ENCODE peak calls at places on chromosomes 13 and 19, in four cellular contexts. One of them, this sample, is unnamed.
A peak's percentile ranks its signal among the peaks of the same experiment; 100 is the strongest.

GRCh38 chr19:32168606-32169005 is 176.8 kb upstream of the ZNF507 start:
- DNase-seq in trophoblast cell: no peak
- DNase-seq in mesendoderm: no peak
- DNase-seq in IMR-90: no peak
- DNase-seq in this sample: no peak

GRCh38 chr13:76887070-76887563 is 912 bp upstream of the KCTD12 start:
- DNase-seq in mesendoderm: peak; percentile 26
- DNase-seq in trophoblast cell: no peak
- DNase-seq in IMR-90: no peak
- DNase-seq in this sample: peak; percentile 41

GRCh38 chr19:16369664-16370576 is 45.3 kb downstream of the KLF2 start:
- DNase-seq in IMR-90: no peak
- DNase-seq in mesendoderm: no peak
- DNase-seq in trophoblast cell: no peak
- DNase-seq in this sample: no peak

GRCh38 chr19:5547881-5548280 is 19.9 kb downstream of the TINCR start:
- DNase-seq in trophoblast cell: peak; percentile 78
- DNase-seq in IMR-90: peak; percentile 51
- DNase-seq in mesendoderm: peak; percentile 75
- DNase-seq in this sample: peak; percentile 70

GRCh38 chr13:33727356-33728083 is 90.4 kb upstream of the RFC3 start:
- DNase-seq in IMR-90: no peak
- DNase-seq in trophoblast cell: no peak
- DNase-seq in mesendoderm: no peak
- DNase-seq in this sample: no peak

GRCh38 chr19:5910638-5910907 is 3.5 kb upstream of the CAPS start:
- DNase-seq in mesendoderm: no peak
- DNase-seq in IMR-90: no peak
- DNase-seq in trophoblast cell: no peak
- DNase-seq in this sample: no peak

GRCh38 chr13:48902421-48902820 is 73.3 kb upstream of the FNDC3A start:
- DNase-seq in trophoblast cell: peak; percentile 93
- DNase-seq in IMR-90: peak; percentile 19
- DNase-seq in mesendoderm: peak; percentile 72
- DNase-seq in this sample: peak; percentile 41

GRCh38 chr13:47170971-47171370 is 274.1 kb upstream of the HTR2A start:
- DNase-seq in mesendoderm: no peak
- DNase-seq in trophoblast cell: no peak
- DNase-seq in IMR-90: no peak
- DNase-seq in this sample: no peak

GRCh38 chr19:6412111-6412999 is 12.3 kb downstream of the KHSRP start:
- DNase-seq in trophoblast cell: peak; percentile 71
- DNase-seq in IMR-90: no peak
- DNase-seq in mesendoderm: peak; percentile 67
- DNase-seq in this sample: peak; percentile 90

GRCh38 chr13:32255744-32256120 is 59.4 kb downstream of the ZAR1L start:
- DNase-seq in IMR-90: peak; percentile 76
- DNase-seq in trophoblast cell: no peak
- DNase-seq in mesendoderm: no peak
- DNase-seq in this sample: no peak

GRCh38 chr13:110517505-110518149 is 43.9 kb downstream of the RAB20 start:
- DNase-seq in trophoblast cell: no peak
- DNase-seq in IMR-90: no peak
- DNase-seq in mesendoderm: no peak
- DNase-seq in this sample: no peak

GRCh38 chr13:89982406-89983085 is 1364.9 kb upstream of the MIR17HG start:
- DNase-seq in trophoblast cell: peak; percentile 4
- DNase-seq in mesendoderm: no peak
- DNase-seq in IMR-90: no peak
- DNase-seq in this sample: no peak

GRCh38 chr19:43684326-43684725 is 14.4 kb upstream of the PLAUR start:
- DNase-seq in trophoblast cell: no peak
- DNase-seq in mesendoderm: no peak
- DNase-seq in IMR-90: no peak
- DNase-seq in this sample: no peak

GRCh38 chr13:75963318-75963717 is 327.2 kb downstream of the LMO7 start:
- DNase-seq in trophoblast cell: peak; percentile 16
- DNase-seq in mesendoderm: peak; percentile 19
- DNase-seq in IMR-90: no peak
- DNase-seq in this sample: no peak

GRCh38 chr19:58568731-58569130 is 4.4 kb downstream of the MZF1 start:
- DNase-seq in trophoblast cell: no peak
- DNase-seq in IMR-90: no peak
- DNase-seq in mesendoderm: no peak
- DNase-seq in this sample: no peak

GRCh38 chr13:43785166-43785680 is 1.5 kb downstream of the ENOX1 start:
- DNase-seq in trophoblast cell: peak; percentile 31
- DNase-seq in IMR-90: peak; percentile 2
- DNase-seq in mesendoderm: peak; percentile 25
- DNase-seq in this sample: no peak

GRCh38 chr19:1745589-1746031 is 7.7 kb upstream of the ONECUT3 start:
- DNase-seq in mesendoderm: peak; percentile 78
- DNase-seq in trophoblast cell: no peak
- DNase-seq in IMR-90: no peak
- DNase-seq in this sample: no peak

GRCh38 chr13:45473627-45474026 is 8.9 kb downstream of the COG3 start:
- DNase-seq in trophoblast cell: peak; percentile 21
- DNase-seq in IMR-90: no peak
- DNase-seq in mesendoderm: peak; percentile 71
- DNase-seq in this sample: peak; percentile 37

GRCh38 chr19:14450876-14451275 is 17.8 kb downstream of the PKN1 start:
- DNase-seq in mesendoderm: no peak
- DNase-seq in trophoblast cell: no peak
- DNase-seq in IMR-90: no peak
- DNase-seq in this sample: no peak

GRCh38 chr13:48542581-48543341 is 9.9 kb upstream of the RCBTB2 start:
- DNase-seq in IMR-90: peak; percentile 16
- DNase-seq in mesendoderm: peak; percentile 63
- DNase-seq in trophoblast cell: peak; percentile 48
- DNase-seq in this sample: peak; percentile 52

GRCh38 chr19:29375429-29376093 is 150.2 kb upstream of the VSTM2B start:
- DNase-seq in mesendoderm: no peak
- DNase-seq in trophoblast cell: no peak
- DNase-seq in IMR-90: no peak
- DNase-seq in this sample: peak; percentile 18

GRCh38 chr19:49149652-49150105 is 5.5 kb downstream of the HRC start:
- DNase-seq in IMR-90: peak; percentile 83
- DNase-seq in trophoblast cell: peak; percentile 71
- DNase-seq in mesendoderm: peak; percentile 96
- DNase-seq in this sample: peak; percentile 80

GRCh38 chr19:18500820-18501219 is 21.1 kb downstream of the ELL start:
- DNase-seq in mesendoderm: no peak
- DNase-seq in IMR-90: no peak
- DNase-seq in trophoblast cell: no peak
- DNase-seq in this sample: no peak

GRCh38 chr19:1161716-1162115 is 12.4 kb downstream of the SBNO2 start:
- DNase-seq in mesendoderm: no peak
- DNase-seq in trophoblast cell: peak; percentile 90
- DNase-seq in IMR-90: peak; percentile 32
- DNase-seq in this sample: no peak

GRCh38 chr19:803686-804418 is 6.6 kb downstream of the PTBP1 start:
- DNase-seq in trophoblast cell: no peak
- DNase-seq in mesendoderm: no peak
- DNase-seq in IMR-90: no peak
- DNase-seq in this sample: peak; percentile 27

GRCh38 chr19:6362351-6362801 is 1.0 kb downstream of the CLPP start:
- DNase-seq in IMR-90: no peak
- DNase-seq in trophoblast cell: peak; percentile 6
- DNase-seq in mesendoderm: no peak
- DNase-seq in this sample: no peak

GRCh38 chr19:48403606-48404005 is 10.1 kb downstream of the GRIN2D start:
- DNase-seq in IMR-90: peak; percentile 71
- DNase-seq in mesendoderm: peak; percentile 91
- DNase-seq in trophoblast cell: peak; percentile 27
- DNase-seq in this sample: peak; percentile 86

GRCh38 chr19:56639217-56639616 is 3.7 kb upstream of the SMIM17 start:
- DNase-seq in mesendoderm: peak; percentile 63
- DNase-seq in trophoblast cell: peak; percentile 74
- DNase-seq in IMR-90: peak; percentile 3
- DNase-seq in this sample: no peak

GRCh38 chr19:2477141-2477710 is 1.3 kb downstream of the GADD45B start:
- DNase-seq in IMR-90: peak; percentile 34
- DNase-seq in mesendoderm: no peak
- DNase-seq in trophoblast cell: peak; percentile 75
- DNase-seq in this sample: no peak

GRCh38 chr13:79802389-79803140 is 321.6 kb downstream of the NDFIP2 start:
- DNase-seq in mesendoderm: no peak
- DNase-seq in IMR-90: no peak
- DNase-seq in trophoblast cell: no peak
- DNase-seq in this sample: no peak

GRCh38 chr19:2494447-2495129 is 18.7 kb downstream of the GADD45B start:
- DNase-seq in IMR-90: peak; percentile 79
- DNase-seq in trophoblast cell: peak; percentile 81
- DNase-seq in mesendoderm: peak; percentile 67
- DNase-seq in this sample: no peak

GRCh38 chr13:27599845-27600553 is 20.3 kb downstream of the LNX2 start:
- DNase-seq in trophoblast cell: peak; percentile 98
- DNase-seq in mesendoderm: peak; percentile 84
- DNase-seq in IMR-90: peak; percentile 67
- DNase-seq in this sample: no peak

GRCh38 chr19:41276231-41276630 is 12.1 kb downstream of the HNRNPUL1 start:
- DNase-seq in IMR-90: peak; percentile 35
- DNase-seq in trophoblast cell: peak; percentile 6
- DNase-seq in mesendoderm: no peak
- DNase-seq in this sample: no peak

GRCh38 chr19:52200044-52200443 is 10.2 kb downstream of the PPP2R1A start:
- DNase-seq in IMR-90: peak; percentile 78
- DNase-seq in trophoblast cell: peak; percentile 21
- DNase-seq in mesendoderm: no peak
- DNase-seq in this sample: no peak

GRCh38 chr19:44731081-44731480 is 17.4 kb upstream of the BCL3 start:
- DNase-seq in mesendoderm: no peak
- DNase-seq in IMR-90: no peak
- DNase-seq in trophoblast cell: no peak
- DNase-seq in this sample: no peak

GRCh38 chr19:6014551-6015135 is 36.7 kb upstream of the RANBP3 start:
- DNase-seq in mesendoderm: no peak
- DNase-seq in trophoblast cell: no peak
- DNase-seq in IMR-90: no peak
- DNase-seq in this sample: no peak

GRCh38 chr19:16037424-16038195 is 38.7 kb upstream of the TPM4 start:
- DNase-seq in trophoblast cell: no peak
- DNase-seq in IMR-90: no peak
- DNase-seq in mesendoderm: no peak
- DNase-seq in this sample: no peak

DNA sequence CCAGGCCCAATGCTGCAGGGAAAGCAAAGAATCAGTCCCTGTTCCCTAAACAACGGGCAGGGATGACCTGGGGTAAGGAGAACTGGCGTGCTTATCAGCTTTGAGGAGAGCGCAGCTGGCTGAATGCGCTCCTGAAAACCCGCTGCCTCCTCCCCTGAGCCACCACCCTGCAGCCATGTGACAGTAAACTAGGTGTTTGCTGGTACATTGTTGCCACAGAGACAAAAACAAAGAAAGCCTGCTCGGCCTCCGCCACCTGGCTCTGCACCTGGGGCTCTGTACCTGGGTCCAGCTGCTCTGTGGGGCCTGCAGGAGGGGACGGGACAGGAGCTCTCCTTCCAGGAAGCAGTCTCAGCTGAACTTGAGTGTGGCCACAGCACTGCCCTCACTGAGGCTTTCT is 21.8 kb downstream of the MCF2L start:
- DNase-seq in trophoblast cell: peak; percentile 96
- DNase-seq in mesendoderm: peak; percentile 74
- DNase-seq in IMR-90: no peak
- DNase-seq in this sample: peak; percentile 79
- H3K27me3 ChIP-seq in trophoblast cell: no peaks in the 10 kb centered on the region
- H3K27me3 ChIP-seq in mesendoderm: no peaks in the 10 kb centered on the region
- H3K27me3 ChIP-seq in IMR-90: peaks cover 67% of the 10 kb centered on the region
- H3K27me3 ChIP-seq in this sample: no peaks in the 10 kb centered on the region

GRCh38 chr13:71865858-71866172 is 1.2 kb downstream of the DACH1 start:
- DNase-seq in trophoblast cell: no peak
- DNase-seq in IMR-90: no peak
- DNase-seq in mesendoderm: peak; percentile 32
- DNase-seq in this sample: peak; percentile 36
- H2BK120ac ChIP-seq in trophoblast cell: no peak overlapping the region
- H2BK120ac ChIP-seq in IMR-90: no peak overlapping the region
- H2BK120ac ChIP-seq in mesendoderm: no peak overlapping the region
- H2BK120ac ChIP-seq in this sample: no peak overlapping the region

DNA sequence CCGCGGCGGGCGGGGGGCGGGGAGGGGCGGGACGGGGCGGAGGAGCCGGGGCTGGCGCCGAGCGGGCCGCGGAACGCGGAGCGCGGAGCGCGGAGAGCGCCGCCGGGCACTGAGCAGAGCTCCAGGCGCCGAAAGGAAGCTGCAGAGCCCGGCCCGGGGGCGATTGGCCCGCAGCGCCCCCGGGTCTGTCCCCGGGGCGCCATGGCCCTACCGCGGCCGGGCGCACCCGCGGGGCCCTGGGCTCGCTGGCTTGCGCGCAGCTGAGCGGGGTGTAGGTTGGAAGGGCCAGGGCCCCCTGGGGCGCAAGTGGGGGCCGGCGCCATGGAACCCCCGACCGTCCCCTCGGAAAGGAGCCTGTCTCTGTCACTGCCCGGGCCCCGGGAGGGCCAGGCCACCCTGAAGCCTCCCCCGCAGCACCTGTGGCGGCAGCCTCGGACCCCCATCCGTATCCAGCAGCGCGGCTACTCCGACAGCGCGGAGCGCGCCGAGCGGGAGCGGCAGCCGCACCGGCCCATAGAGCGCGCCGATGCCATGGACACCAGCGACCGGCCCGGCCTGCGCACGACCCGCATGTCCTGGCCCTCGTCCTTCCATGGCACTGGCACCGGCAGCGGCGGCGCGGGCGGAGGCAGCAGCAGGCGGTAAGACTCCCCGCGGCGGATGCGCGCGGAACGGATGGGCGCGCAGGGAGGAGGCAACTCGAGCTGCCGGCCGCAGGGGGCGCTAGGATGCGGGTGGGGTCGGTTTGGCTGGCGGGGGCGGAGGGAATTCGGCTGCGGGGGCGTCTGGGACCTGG is at the start of gene PDE4A:
- DNase-seq in trophoblast cell: peak; percentile 54
- DNase-seq in IMR-90: no peak
- DNase-seq in mesendoderm: peak; percentile 40
- DNase-seq in this sample: peak; percentile 57
- H3K27me3 ChIP-seq in trophoblast cell: peaks cover 60% of the 10 kb centered on the region
- H3K27me3 ChIP-seq in IMR-90: peaks cover 49% of the 10 kb centered on the region
- H3K27me3 ChIP-seq in mesendoderm: peaks cover 19% of the 10 kb centered on the region
- H3K27me3 ChIP-seq in this sample: peaks cover 55% of the 10 kb centered on the region

GRCh38 chr13:29543230-29544215 is 52.0 kb downstream of the SLC7A1 start:
- DNase-seq in IMR-90: peak; percentile 60
- DNase-seq in mesendoderm: peak; percentile 93
- DNase-seq in trophoblast cell: peak; percentile 35
- DNase-seq in this sample: peak; percentile 47
- H2BK120ac ChIP-seq in IMR-90: no peak overlapping the region
- H2BK120ac ChIP-seq in mesendoderm: no peak overlapping the region
- H2BK120ac ChIP-seq in trophoblast cell: no peak overlapping the region
- H2BK120ac ChIP-seq in this sample: no peak overlapping the region

This sample was measured in H9.